ENCODE peak calls at places on chromosomes 1 and 21, in ten cellular contexts. Y is non-pigmented ciliary epithelial cell; I is ACHN; H is neural progenitor cell; E is T-helper 1 cell; G is stimulated activated CD4-positive, alpha-beta T cell treated with anti-CD3 and anti-CD28 coated beads, TNF-alpha, amount 100 ng/mL, for 1 hour; S is hepatic stellate cell; Z is AG10803; N is T-cell; D is fibroblast of the aortic adventitia. V is an unnamed sample.

GRCh38 chr1:11882814-11883538 is 24.2 kb upstream of the NPPB start:
- DNase-seq in Y (no peak), I (no peak), H (no peak), E (no peak), G (no peak), S (no peak), Z (no peak), N (no peak), D (no peak), V (no peak)

GRCh38 chr21:40681164-40681859 is 165.6 kb downstream of the DSCAM start:
- DNase-seq in Y (no peak), I (no peak), H (no peak), E (no peak), G (no peak), S (no peak), Z (no peak), N (no peak), D (no peak), V (no peak)

GRCh38 chr1:64378826-64379225 is 91.1 kb upstream of the CACHD1 start:
- DNase-seq in Y (no peak), I (no peak), H (peak), E (no peak), G (no peak), S (no peak), Z (no peak), N (no peak), D (no peak), V (no peak)

GRCh38 chr1:240314845-240315746 is 223.4 kb downstream of the FMN2 start:
- DNase-seq in Y (no peak), I (no peak), H (no peak), E (no peak), G (no peak), S (no peak), Z (peak), N (no peak), D (peak), V (no peak)

GRCh38 chr1:89615676-89616598 is 17.0 kb upstream of the LRRC8C start:
- DNase-seq in Y (no peak), I (no peak), H (no peak), E (no peak), G (no peak), S (no peak), Z (no peak), N (no peak), D (no peak), V (no peak)

GRCh38 chr1:151851886-151852285 is 1.6 kb downstream of the THEM5 start:
- DNase-seq in Y (no peak), I (no peak), H (no peak), E (no peak), G (no peak), S (no peak), Z (no peak), N (no peak), D (no peak), V (no peak)

GRCh38 chr1:53498555-53499142 is 39.5 kb downstream of the DMRTB1 start:
- DNase-seq in Y (no peak), I (peak), H (no peak), E (no peak), G (no peak), S (peak), Z (peak), N (no peak), D (peak), V (no peak)

GRCh38 chr1:186404454-186405051 is 28.9 kb downstream of the ODR4 start:
- DNase-seq in Y (peak), I (peak), H (peak), E (no peak), G (no peak), S (peak), Z (peak), N (no peak), D (peak), V (no peak)

GRCh38 chr1:1189071-1189470 is 15.4 kb downstream of the TTLL10 start:
- DNase-seq in Y (no peak), I (no peak), H (no peak), E (no peak), G (no peak), S (no peak), Z (no peak), N (no peak), D (no peak), V (no peak)

GRCh38 chr1:207892764-207893163 is 18.2 kb downstream of the CD34 start:
- DNase-seq in Y (no peak), I (no peak), H (no peak), E (no peak), G (no peak), S (no peak), Z (no peak), N (no peak), D (no peak), V (no peak)

GRCh38 chr1:118339431-118340146 is 154.6 kb upstream of the SPAG17 start:
- DNase-seq in Y (no peak), I (no peak), H (no peak), E (no peak), G (no peak), S (no peak), Z (no peak), N (no peak), D (no peak), V (no peak)

GRCh38 chr1:212040629-212041028 is 5.1 kb downstream of the DTL start:
- DNase-seq in Y (no peak), I (peak), H (no peak), E (no peak), G (no peak), S (no peak), Z (no peak), N (no peak), D (no peak), V (no peak)

GRCh38 chr1:41868241-41868953 is 50.3 kb downstream of the HIVEP3 start:
- DNase-seq in Y (no peak), I (no peak), H (no peak), E (no peak), G (no peak), S (no peak), Z (no peak), N (no peak), D (no peak), V (no peak)

GRCh38 chr1:14826172-14826636 is 227.7 kb downstream of the KAZN start:
- DNase-seq in Y (peak), I (no peak), H (no peak), E (no peak), G (no peak), S (no peak), Z (peak), N (no peak), D (peak), V (no peak)

GRCh38 chr1:110196917-110197782 is 13.0 kb upstream of the KCNC4 start:
- DNase-seq in Y (no peak), I (peak), H (peak), E (peak), G (no peak), S (peak), Z (peak), N (peak), D (peak), V (peak)

GRCh38 chr1:27542463-27543273 is 52.7 kb upstream of the WASF2 start:
- DNase-seq in Y (no peak), I (peak), H (no peak), E (no peak), G (no peak), S (no peak), Z (no peak), N (no peak), D (peak), V (no peak)

GRCh38 chr1:193971595-193971994 is 785.2 kb upstream of the B3GALT2 start:
- DNase-seq in Y (peak), I (peak), H (no peak), E (no peak), G (no peak), S (no peak), Z (no peak), N (no peak), D (no peak), V (no peak)